ENCODE peak calls at places on chromosomes 5 and 9, in eight cellular contexts. O is psoas muscle, J is ascending aorta, Q is AG04450, T is K562, N is MM.1S, C is heart left ventricle, S is left lung. Y is an unnamed sample.

GRCh38 chr9:95157491-95158151 is 159.9 kb downstream of the FANCC start:
- DNase-seq in J (peak), N (no peak), Q (peak), O (no peak), S (no peak), T (no peak), C (no peak), Y (no peak)

GRCh38 chr5:36944607-36945225 is 68.1 kb downstream of the NIPBL start:
- DNase-seq in J (no peak), C (no peak), S (no peak), N (peak), Q (peak), O (no peak), T (peak), Y (no peak)

GRCh38 chr5:22965960-22966359 is 112.8 kb upstream of the CDH12 start:
- DNase-seq in Q (no peak), O (no peak), S (no peak), C (no peak), J (no peak), T (no peak), N (no peak), Y (no peak)

GRCh38 chr9:19409406-19410194 is 791 bp downstream of the ACER2 start:
- DNase-seq in N (no peak), T (peak), Q (no peak), O (peak), S (no peak), J (peak), C (peak), Y (peak)

GRCh38 chr9:77981332-77981731 is 50.3 kb downstream of the GNAQ start:
- DNase-seq in T (no peak), Q (no peak), J (no peak), S (peak), N (peak), C (no peak), O (no peak), Y (peak)

GRCh38 chr5:40124367-40124766 is 555.3 kb upstream of the PTGER4 start:
- DNase-seq in J (no peak), O (no peak), C (no peak), T (no peak), S (no peak), N (no peak), Q (no peak), Y (no peak)

GRCh38 chr5:170254056-170254455 is 21.3 kb downstream of the C5orf58 start:
- DNase-seq in C (no peak), O (no peak), T (no peak), Q (no peak), N (peak), S (no peak), J (no peak), Y (peak)

GRCh38 chr5:138179277-138179857 is 455 bp downstream of the KIF20A start:
- DNase-seq in Q (no peak), O (no peak), N (peak), C (no peak), J (no peak), T (no peak), S (no peak), Y (no peak)

GRCh38 chr5:175729829-175730277 is 72.0 kb downstream of the HRH2 start:
- DNase-seq in S (peak), T (peak), O (peak), N (peak), Q (peak), J (peak), C (peak), Y (peak)

GRCh38 chr9:133664173-133664572 is 28.0 kb downstream of the DBH start:
- DNase-seq in J (no peak), Q (no peak), S (no peak), C (no peak), T (no peak), O (no peak), N (no peak), Y (no peak)

GRCh38 chr9:12640021-12640587 is 53.1 kb upstream of the TYRP1 start:
- DNase-seq in N (peak), T (no peak), Q (peak), C (no peak), S (no peak), O (no peak), J (no peak), Y (peak)
- TF ChIP-seq CTCF in N (peak), T (no peak), Q (peak), C (peak), S (peak), O (peak), J (peak), Y (peak)

GRCh38 chr5:111259636-111260035 is 35.5 kb downstream of the CAMK4 start:
- DNase-seq in N (no peak), Q (no peak), S (no peak), T (no peak), C (no peak), J (no peak), O (no peak), Y (no peak)

GRCh38 chr5:111256128-111256527 is 31.9 kb downstream of the CAMK4 start:
- DNase-seq in T (no peak), J (no peak), N (no peak), S (no peak), Q (no peak), C (no peak), O (no peak), Y (no peak)

GRCh38 chr5:111251941-111252340 is 27.8 kb downstream of the CAMK4 start:
- DNase-seq in O (no peak), J (no peak), S (no peak), Q (no peak), C (no peak), T (no peak), N (no peak), Y (no peak)

GRCh38 chr5:111252799-111253564 is 28.8 kb downstream of the CAMK4 start:
- DNase-seq in J (no peak), O (no peak), N (peak), C (no peak), S (no peak), T (no peak), Q (no peak), Y (no peak)

DNA sequence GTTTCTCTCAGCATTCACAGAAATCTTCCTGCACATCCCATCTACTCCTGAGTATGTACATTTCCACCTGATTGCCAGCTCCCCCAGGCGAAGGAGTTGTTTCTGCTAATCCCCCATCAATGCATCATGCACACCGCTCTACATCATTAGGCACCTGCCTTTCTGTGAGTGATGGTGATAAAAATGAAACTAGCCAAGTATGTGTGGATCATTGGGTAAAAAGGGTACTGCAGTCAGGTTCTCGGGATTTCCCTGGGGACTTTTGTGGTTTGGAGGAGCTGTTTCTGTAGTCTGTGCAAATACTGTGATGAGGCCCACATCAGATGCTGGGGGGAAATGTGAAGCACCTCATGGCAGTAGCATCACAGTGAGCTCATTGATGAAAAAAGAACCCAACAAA is 30.4 kb downstream of the CAMK4 start:
- DNase-seq in C (no peak), J (no peak), N (peak), S (no peak), Q (no peak), T (no peak), O (no peak), Y (no peak)
- H3K27ac ChIP-seq in C (no peak), J (no peak), N (peak), S (no peak), Q (no peak), T (no peak), O (no peak), Y (no peak)

GRCh38 chr5:51468196-51468595 is 84.9 kb downstream of the ISL1 start:
- DNase-seq in Q (no peak), O (no peak), C (no peak), S (no peak), J (no peak), T (no peak), N (no peak), Y (peak)
- TF ChIP-seq CTCF in Q (no peak), O (no peak), C (no peak), S (no peak), J (no peak), T (no peak), N (no peak), Y (peak)

DNA sequence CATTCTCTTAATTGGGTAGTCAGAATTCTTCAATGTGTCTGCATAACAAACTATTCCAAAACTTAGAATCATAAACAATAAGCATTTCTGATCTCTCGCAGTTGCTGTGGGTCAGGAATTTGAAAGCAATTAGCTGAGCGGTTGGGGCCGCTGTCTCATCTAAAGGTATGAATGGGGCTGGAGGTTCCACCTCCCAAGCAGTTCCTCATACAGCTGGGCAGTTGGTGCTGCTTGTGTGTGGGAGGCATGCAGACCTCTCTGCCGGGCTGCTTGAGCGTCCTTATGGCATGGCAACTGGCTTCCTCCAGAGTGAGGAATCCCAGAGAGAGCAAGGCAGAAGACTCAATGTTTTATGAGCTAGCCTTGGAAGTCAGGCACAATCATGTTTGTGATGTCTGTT is 30.2 kb upstream of the SEMA4D start:
- DNase-seq in S (no peak), O (no peak), Q (no peak), C (no peak), J (no peak), N (no peak), T (no peak), Y (no peak)
- H3K27ac ChIP-seq in S (no peak), O (no peak), Q (no peak), C (no peak), J (no peak), N (no peak), T (no peak), Y (no peak)

Y was measured in foreskin keratinocyte.